ENCODE peak calls at places on chromosomes 16 and 17, in nine cellular contexts. K, R, V, G, Z, H, C, N and D are unnamed samples.

GRCh38 chr17:8190506-8190905 is 526 bp upstream of the BORCS6 start:
- DNase-seq in Z (peak), V (no peak), G (no peak), C (no peak), H (no peak), N (no peak), R (no peak), K (no peak), D (no peak)

GRCh38 chr17:56247816-56248215 is 94.5 kb downstream of the ANKFN1 start:
- DNase-seq in C (no peak), H (no peak), N (no peak), R (no peak), G (no peak), Z (no peak), K (no peak), V (no peak), D (no peak)

GRCh38 chr16:84043486-84044107 is 1.0 kb upstream of the SLC38A8 start:
- DNase-seq in R (no peak), K (no peak), C (peak), N (no peak), H (no peak), V (no peak), G (no peak), Z (no peak), D (peak)

GRCh38 chr17:2023692-2024571 is 1.2 kb downstream of the RTN4RL1 start:
- DNase-seq in V (no peak), K (peak), N (peak), H (peak), R (no peak), C (peak), G (peak), Z (no peak), D (peak)

GRCh38 chr17:78242024-78242742 is 10.8 kb downstream of the TMEM235 start:
- DNase-seq in C (no peak), R (no peak), H (no peak), V (no peak), Z (no peak), N (no peak), G (no peak), K (no peak), D (no peak)

GRCh38 chr17:31329221-31329620 is 7.8 kb upstream of the EVI2A start:
- DNase-seq in N (no peak), C (no peak), K (no peak), R (no peak), G (no peak), Z (no peak), V (no peak), H (no peak), D (peak)

GRCh38 chr16:23700509-23700908 is 12.5 kb downstream of the ERN2 start:
- DNase-seq in H (no peak), V (no peak), N (no peak), C (peak), Z (no peak), G (no peak), K (no peak), R (no peak), D (peak)

GRCh38 chr16:51134876-51135275 is 16.2 kb downstream of the SALL1 start:
- DNase-seq in G (no peak), K (no peak), Z (no peak), V (no peak), H (no peak), R (no peak), N (no peak), C (peak), D (no peak)

GRCh38 chr17:72591500-72592241 is 470.9 kb downstream of the SOX9 start:
- DNase-seq in K (no peak), Z (no peak), G (peak), R (no peak), H (no peak), N (no peak), C (peak), V (no peak), D (peak)

GRCh38 chr16:85220125-85220839 is 108.0 kb upstream of the CIBAR2 start:
- DNase-seq in C (no peak), Z (no peak), R (peak), K (no peak), N (no peak), G (peak), H (no peak), V (no peak), D (peak)

GRCh38 chr16:85763616-85764015 is 12.7 kb upstream of the C16orf74 start:
- DNase-seq in V (no peak), K (no peak), Z (no peak), C (no peak), G (no peak), R (no peak), H (no peak), N (no peak), D (no peak)

GRCh38 chr16:14111713-14112538 is 40.8 kb downstream of the MRTFB start:
- DNase-seq in N (no peak), C (no peak), H (no peak), V (no peak), Z (no peak), K (no peak), R (peak), G (no peak), D (peak)

GRCh38 chr17:13757871-13758270 is 156.1 kb upstream of the HS3ST3A1 start:
- DNase-seq in Z (no peak), K (no peak), G (no peak), R (no peak), V (no peak), H (no peak), N (no peak), C (no peak), D (no peak)

GRCh38 chr17:75267146-75267402 is 4.0 kb downstream of the MIF4GD start:
- DNase-seq in G (no peak), H (no peak), V (no peak), R (no peak), C (no peak), Z (no peak), N (peak), K (no peak), D (no peak)

GRCh38 chr17:8289103-8289397 is 580 bp downstream of the RANGRF start:
- DNase-seq in H (no peak), G (peak), R (no peak), K (peak), V (no peak), C (peak), N (no peak), Z (no peak), D (no peak)

GRCh38 chr16:85696761-85697160 is 8.0 kb upstream of the GINS2 start:
- DNase-seq in G (no peak), H (no peak), R (no peak), V (no peak), C (no peak), Z (no peak), N (no peak), K (no peak), D (peak)

GRCh38 chr16:75282811-75283281 is 31.4 kb upstream of the BCAR1 start:
- DNase-seq in K (no peak), Z (no peak), G (peak), V (no peak), C (peak), H (no peak), R (peak), N (no peak), D (peak)

GRCh38 chr17:20094777-20095176 is 85.6 kb downstream of the SPECC1 start:
- DNase-seq in G (no peak), N (no peak), K (no peak), R (no peak), C (no peak), Z (no peak), V (no peak), H (no peak), D (peak)

GRCh38 chr16:21101631-21102420 is 48.8 kb downstream of the DNAH3 start:
- DNase-seq in R (no peak), K (peak), H (no peak), Z (peak), N (peak), C (peak), V (no peak), G (peak), D (peak)

GRCh38 chr16:85313541-85314208 is 201.4 kb upstream of the CIBAR2 start:
- DNase-seq in H (no peak), R (no peak), N (no peak), C (no peak), V (no peak), G (no peak), K (no peak), Z (no peak), D (peak)

GRCh38 chr17:7856081-7856791 is 1.1 kb downstream of the NAA38 start:
- DNase-seq in Z (no peak), H (no peak), R (no peak), C (no peak), N (peak), G (peak), K (no peak), V (no peak), D (peak)

GRCh38 chr17:40362696-40363479 is 1.6 kb downstream of the GJD3 start:
- DNase-seq in R (no peak), G (peak), H (no peak), K (peak), Z (peak), N (peak), V (no peak), C (peak), D (peak)

GRCh38 chr17:66551839-66552238 is 249.4 kb downstream of the PRKCA start:
- DNase-seq in K (no peak), R (no peak), G (no peak), V (no peak), N (no peak), H (no peak), Z (no peak), C (no peak), D (peak)

GRCh38 chr17:19248923-19249574 is 11.9 kb downstream of the EPN2 start:
- DNase-seq in N (no peak), K (no peak), R (peak), G (peak), V (no peak), Z (no peak), C (no peak), H (no peak), D (peak)

GRCh38 chr16:70638814-70639792 is 7.3 kb upstream of the IL34 start:
- DNase-seq in G (peak), K (no peak), Z (no peak), N (no peak), C (no peak), H (no peak), V (no peak), R (no peak), D (peak)

GRCh38 chr16:84782841-84783240 is 36.9 kb upstream of the CRISPLD2 start:
- DNase-seq in N (no peak), K (no peak), Z (no peak), R (no peak), C (no peak), H (no peak), V (no peak), G (peak), D (peak)

GRCh38 chr17:689556-690247 is 24.9 kb downstream of the VPS53 start:
- DNase-seq in N (no peak), G (no peak), R (no peak), V (no peak), K (no peak), Z (no peak), H (no peak), C (no peak), D (no peak)

GRCh38 chr16:85114909-85115567 is 2.8 kb upstream of the CIBAR2 start:
- DNase-seq in H (peak), V (no peak), R (peak), K (peak), G (peak), N (peak), C (peak), Z (peak), D (peak)

GRCh38 chr17:2211661-2212327 is 91.8 kb downstream of the SMG6 start:
- DNase-seq in V (no peak), Z (no peak), C (no peak), R (no peak), N (no peak), G (no peak), K (no peak), H (no peak), D (peak)

GRCh38 chr16:10088380-10088793 is 93.8 kb downstream of the GRIN2A start:
- DNase-seq in G (peak), V (no peak), K (no peak), Z (no peak), H (no peak), R (no peak), C (no peak), N (no peak), D (no peak)

GRCh38 chr17:52419256-52419655 is 260.7 kb upstream of the CA10 start:
- DNase-seq in G (peak), H (no peak), C (no peak), R (no peak), V (no peak), N (no peak), K (no peak), Z (no peak), D (no peak)

GRCh38 chr16:28100810-28101532 is 37.5 kb upstream of the GSG1L start:
- DNase-seq in G (no peak), H (no peak), N (no peak), V (no peak), R (no peak), K (no peak), C (no peak), Z (no peak), D (no peak)

GRCh38 chr16:50067290-50067853 is 1.6 kb downstream of the HEATR3 start:
- DNase-seq in K (peak), N (peak), C (peak), G (peak), R (no peak), Z (peak), V (no peak), H (no peak), D (peak)

GRCh38 chr17:55825213-55825612 is 74.4 kb downstream of the PCTP start:
- DNase-seq in Z (no peak), G (no peak), K (no peak), N (no peak), H (no peak), C (peak), R (no peak), V (no peak), D (peak)

GRCh38 chr17:70374496-70374895 is 205.2 kb downstream of the KCNJ2 start:
- DNase-seq in K (no peak), V (no peak), N (no peak), C (no peak), R (no peak), H (no peak), G (no peak), Z (no peak), D (no peak)

GRCh38 chr16:85555549-85556455 is 57.3 kb upstream of the GSE1 start:
- DNase-seq in Z (peak), R (no peak), K (no peak), V (no peak), G (peak), H (no peak), N (peak), C (peak), D (no peak)

GRCh38 chr17:36534117-36534880 is at the start of gene MYO19:
- DNase-seq in H (peak), V (no peak), K (peak), G (peak), N (peak), C (peak), Z (peak), R (peak), D (peak)

GRCh38 chr17:81309140-81309858 is 14.2 kb upstream of the SLC38A10 start:
- DNase-seq in G (peak), C (peak), N (peak), H (no peak), K (peak), R (no peak), V (no peak), Z (no peak), D (peak)
- TF ChIP-seq CTCF in G (peak), C (peak), N (peak), H (peak), K (peak), R (peak), V (peak), Z (no peak), D (peak)

DNA sequence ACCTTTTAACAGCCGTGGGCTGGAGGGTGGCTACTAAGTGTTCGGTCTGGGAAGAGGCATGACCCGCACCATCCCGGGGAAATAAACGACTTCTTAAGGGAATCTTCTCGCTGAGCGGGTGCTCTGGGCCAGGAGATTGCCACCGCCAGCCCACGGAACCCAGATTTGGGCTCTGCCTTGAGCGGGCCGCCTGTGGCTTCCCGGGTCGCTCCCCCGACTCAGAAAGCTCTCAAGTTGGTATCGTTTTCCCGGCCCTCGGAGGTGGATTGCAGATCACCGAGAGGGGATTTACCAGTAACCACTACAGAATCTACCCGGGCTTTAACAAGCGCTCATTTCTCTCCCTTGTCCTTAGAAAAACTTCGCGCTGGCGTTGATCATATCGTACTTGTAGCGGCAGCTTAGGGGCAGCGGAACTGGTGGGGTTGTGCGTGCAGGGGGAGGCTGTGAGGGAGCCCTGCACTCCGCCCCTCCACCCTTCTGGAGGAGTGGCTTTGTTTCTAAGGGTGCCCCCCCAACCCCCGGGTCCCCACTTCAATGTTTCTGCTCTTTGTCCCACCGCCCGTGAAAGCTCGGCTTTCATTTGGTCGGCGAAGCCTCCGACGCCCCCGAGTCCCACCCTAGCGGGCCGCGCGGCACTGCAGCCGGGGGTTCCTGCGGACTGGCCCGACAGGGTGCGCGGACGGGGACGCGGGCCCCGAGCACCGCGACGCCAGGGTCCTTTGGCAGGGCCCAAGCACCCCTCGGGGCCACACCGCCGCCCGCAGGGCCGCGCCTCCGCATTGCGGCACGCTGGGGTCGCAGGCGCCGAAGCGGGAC is 3.6 kb upstream of the CBX4 start:
- DNase-seq in K (no peak), N (no peak), H (no peak), Z (no peak), G (no peak), C (peak), V (no peak), R (no peak), D (no peak)
- H3K4me3 ChIP-seq in K (no peak), N (peak), H (no peak), Z (no peak), G (peak), C (peak), V (peak), R (peak), D (peak)

DNA sequence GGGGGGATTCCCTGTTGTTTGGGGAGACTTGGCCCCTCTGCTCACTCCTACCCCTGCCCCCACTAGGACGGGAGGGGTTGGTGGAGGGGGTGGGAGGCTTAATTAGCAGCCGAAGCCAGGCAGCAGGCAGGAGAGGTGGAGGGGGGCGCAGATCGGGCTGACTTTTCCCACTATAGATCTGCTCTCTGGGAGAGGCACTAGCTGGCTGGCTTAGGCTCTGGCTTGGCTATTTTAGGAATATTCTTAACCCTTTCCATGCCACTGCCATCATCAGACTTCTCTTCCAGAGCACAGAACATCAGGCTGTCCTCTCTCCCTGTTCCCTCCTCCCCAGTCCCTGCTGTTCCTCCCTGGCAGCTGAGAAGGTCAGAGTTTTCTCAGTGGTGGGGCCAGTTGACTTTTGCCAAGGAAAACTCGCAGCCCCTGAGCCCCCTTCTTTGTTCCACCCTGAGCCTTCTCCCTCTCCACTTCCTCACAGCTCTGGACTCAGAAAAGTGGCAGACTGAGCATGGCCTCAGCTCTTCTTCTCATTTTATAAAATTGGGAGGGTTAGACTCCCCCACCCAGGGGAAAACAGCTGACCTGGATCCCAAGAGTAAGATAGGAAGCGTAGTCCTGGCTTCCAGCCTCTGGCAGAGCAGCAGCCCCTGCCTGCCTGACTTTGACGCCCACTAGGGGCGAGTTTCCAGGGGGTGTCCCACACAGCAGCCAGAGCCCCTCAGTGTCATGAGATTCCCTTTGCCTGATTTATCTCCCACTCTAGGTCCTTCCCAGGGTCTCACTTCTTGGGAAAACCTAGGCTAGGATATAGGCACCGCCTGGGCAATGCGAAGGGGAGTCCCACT is 9.9 kb upstream of the C1QL1 start:
- DNase-seq in Z (no peak), C (no peak), N (no peak), K (no peak), G (no peak), R (no peak), V (no peak), H (no peak), D (no peak)
- TF ChIP-seq CTCF in Z (no peak), C (peak), N (no peak), K (no peak), G (no peak), R (no peak), V (no peak), H (no peak), D (no peak)

GRCh38 chr17:16991349-16992009 is 19.6 kb upstream of the TNFRSF13B start:
- DNase-seq in H (peak), V (no peak), K (peak), C (peak), G (peak), Z (peak), R (peak), N (peak), D (peak)
- H3K4me3 ChIP-seq in H (no peak), V (no peak), K (no peak), C (no peak), G (no peak), Z (no peak), R (no peak), N (no peak), D (no peak)

GRCh38 chr17:82058230-82058854 is 6.6 kb downstream of the GPS1 start:
- DNase-seq in N (no peak), V (no peak), G (no peak), C (peak), R (no peak), H (no peak), K (no peak), Z (no peak), D (no peak)
- TF ChIP-seq CTCF in N (no peak), V (no peak), G (no peak), C (peak), R (no peak), H (no peak), K (no peak), Z (no peak), D (no peak)